ENCODE peak calls at places on chromosomes 4 and X, in nine cellular contexts. F is H1; D is trophoblast cell; C is right cardiac atrium; K is prostate gland; V is PC-3; H is CD4-positive, alpha-beta memory T cell; N is effector memory CD4-positive, alpha-beta T cell; A is CD8-positive, alpha-beta T cell. R is an unnamed sample.

GRCh38 chr4:71930459-71930858 is 101.3 kb upstream of the NPFFR2 start:
- DNase-seq in F (no peak), D (no peak), C (no peak), K (no peak), V (no peak), H (no peak), N (no peak), A (no peak), R (no peak)

GRCh38 chr4:112075129-112075753 is 70.0 kb upstream of the FAM241A start:
- DNase-seq in F (no peak), D (no peak), C (no peak), K (peak; percentile 12), V (peak; percentile 81), H (peak; percentile 37), N (no peak), A (no peak), R (peak; percentile 32)

GRCh38 chrX:40192196-40192595 is 94.4 kb upstream of the BCOR start:
- DNase-seq in F (no peak), D (no peak), C (no peak), K (no peak), V (no peak), H (no peak), N (no peak), A (no peak), R (no peak)

GRCh38 chrX:55135171-55135570 is 46.4 kb downstream of the PAGE2 start:
- DNase-seq in F (peak; percentile 39), D (no peak), C (peak; percentile 39), K (peak; percentile 12), V (peak; percentile 55), H (peak; percentile 11), N (no peak), A (peak; percentile 21), R (peak; percentile 4)

GRCh38 chrX:38282044-38282443 is 45.3 kb downstream of the RPGR start:
- DNase-seq in F (no peak), D (no peak), C (no peak), K (no peak), V (peak; percentile 7), H (no peak), N (no peak), A (no peak), R (no peak)

GRCh38 chr4:89797117-89797516 is 39.8 kb downstream of the SNCA start:
- DNase-seq in F (no peak), D (no peak), C (no peak), K (no peak), V (peak; percentile 21), H (no peak), N (no peak), A (no peak), R (peak; percentile 94)

GRCh38 chr4:56570041-56570440 is 64.5 kb downstream of the ARL9 start:
- DNase-seq in F (no peak), D (peak; percentile 26), C (no peak), K (no peak), V (peak; percentile 46), H (no peak), N (no peak), A (no peak), R (peak; percentile 79)

GRCh38 chrX:153828308-153828707 is 2.0 kb downstream of the PDZD4 start:
- DNase-seq in F (no peak), D (no peak), C (no peak), K (no peak), V (no peak), H (no peak), N (no peak), A (no peak), R (no peak)

GRCh38 chr4:29278580-29278979 is 1441.6 kb upstream of the PCDH7 start:
- DNase-seq in F (no peak), D (no peak), C (no peak), K (no peak), V (peak; percentile 68), H (no peak), N (no peak), A (no peak), R (peak; percentile 44)

GRCh38 chrX:11968470-11968869 is 169.8 kb upstream of the FRMPD4 start:
- DNase-seq in F (no peak), D (peak; percentile 75), C (no peak), K (no peak), V (peak; percentile 81), H (no peak), N (no peak), A (no peak), R (peak; percentile 65)

GRCh38 chrX:17038277-17038676 is 91.8 kb downstream of the REPS2 start:
- DNase-seq in F (no peak), D (no peak), C (no peak), K (no peak), V (no peak), H (no peak), N (no peak), A (no peak), R (no peak)

GRCh38 chr4:1243451-1244080 is 5.4 kb downstream of the CTBP1 start:
- DNase-seq in F (peak; percentile 42), D (no peak), C (peak; percentile 37), K (no peak), V (no peak), H (no peak), N (no peak), A (no peak), R (no peak)

GRCh38 chrX:101208152-101208905 is 11.3 kb upstream of the DRP2 start:
- DNase-seq in F (no peak), D (no peak), C (no peak), K (no peak), V (no peak), H (no peak), N (no peak), A (no peak), R (peak; percentile 82)

GRCh38 chrX:39519213-39519544 is 578.6 kb downstream of the BCOR start:
- DNase-seq in F (no peak), D (no peak), C (peak; percentile 57), K (peak; percentile 36), V (peak; percentile 2), H (no peak), N (no peak), A (no peak), R (peak; percentile 20)

GRCh38 chr4:184598753-184599491 is 50.3 kb downstream of the CASP3 start:
- DNase-seq in F (no peak), D (no peak), C (no peak), K (no peak), V (no peak), H (no peak), N (no peak), A (no peak), R (no peak)

GRCh38 chr4:15400911-15401671 is 26.7 kb upstream of the C1QTNF7 start:
- DNase-seq in F (no peak), D (peak; percentile 75), C (peak; percentile 74), K (peak; percentile 30), V (peak; percentile 41), H (peak; percentile 20), N (no peak), A (peak; percentile 33), R (peak; percentile 71)

GRCh38 chr4:185179488-185179887 is 24.3 kb downstream of the CFAP97 start:
- DNase-seq in F (no peak), D (no peak), C (no peak), K (no peak), V (no peak), H (no peak), N (no peak), A (no peak), R (no peak)

GRCh38 chr4:97150966-97151365 is 992.3 kb downstream of the STPG2 start:
- DNase-seq in F (no peak), D (no peak), C (no peak), K (no peak), V (peak; percentile 68), H (no peak), N (no peak), A (no peak), R (no peak)

GRCh38 chr4:80237992-80238391 is 28.5 kb upstream of the FGF5 start:
- DNase-seq in F (no peak), D (no peak), C (no peak), K (no peak), V (peak; percentile 75), H (no peak), N (no peak), A (no peak), R (peak; percentile 97)
- H3K4me1 ChIP-seq in F (no peaks in the 10 kb centered on the region), D (no peaks in the 10 kb centered on the region), C (no peaks in the 10 kb centered on the region), K (no peaks in the 10 kb centered on the region), V (peaks cover 56% of the 10 kb centered on the region), H (no peaks in the 10 kb centered on the region), N (no peaks in the 10 kb centered on the region), A (no peaks in the 10 kb centered on the region), R (peaks cover 53% of the 10 kb centered on the region)

GRCh38 chr4:102824398-102824797 is 3.0 kb downstream of the UBE2D3 start:
- DNase-seq in F (no peak), D (no peak), C (no peak), K (no peak), V (no peak), H (no peak), N (no peak), A (no peak), R (no peak)
- H3K4me1 ChIP-seq in F (peaks cover 3% of the 10 kb centered on the region), D (peaks cover 4% of the 10 kb centered on the region), C (no peaks in the 10 kb centered on the region), K (no peaks in the 10 kb centered on the region), V (peaks cover 30% of the 10 kb centered on the region), H (peaks cover 69% of the 10 kb centered on the region), N (peaks cover 19% of the 10 kb centered on the region), A (peaks cover 63% of the 10 kb centered on the region), R (peaks cover 41% of the 10 kb centered on the region)

DNA sequence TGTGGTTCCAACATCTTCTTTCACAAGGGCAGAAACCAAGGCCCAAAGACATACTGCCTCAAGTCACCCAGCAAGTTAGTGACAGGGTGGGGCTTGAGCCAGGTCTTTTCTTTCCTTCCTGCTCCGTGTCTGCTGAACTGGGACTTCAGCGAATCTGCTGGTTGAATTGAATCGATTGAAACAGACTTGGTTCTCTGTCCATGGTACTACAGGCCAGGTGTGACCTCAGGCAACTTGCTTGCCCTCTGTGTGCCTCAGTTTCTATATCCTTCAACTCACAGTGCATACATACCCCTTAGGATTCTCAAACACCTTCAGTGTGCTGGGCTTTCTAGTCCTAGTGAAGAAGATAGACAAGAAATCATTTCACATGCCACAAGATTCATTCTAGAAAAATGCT is 2.0 kb upstream of the ABLIM2 start:
- DNase-seq in F (no peak), D (no peak), C (no peak), K (no peak), V (no peak), H (no peak), N (no peak), A (no peak), R (no peak)
- H3K4me1 ChIP-seq in F (no peaks in the 10 kb centered on the region), D (peaks cover 12% of the 10 kb centered on the region), C (no peaks in the 10 kb centered on the region), K (peaks cover 10% of the 10 kb centered on the region), V (no peaks in the 10 kb centered on the region), H (peaks cover 15% of the 10 kb centered on the region), N (peaks cover 15% of the 10 kb centered on the region), A (peaks cover 18% of the 10 kb centered on the region), R (peaks cover 4% of the 10 kb centered on the region)

GRCh38 chrX:13080128-13080795 is 35.8 kb upstream of the FAM9C start:
- DNase-seq in F (no peak), D (no peak), C (no peak), K (no peak), V (no peak), H (no peak), N (no peak), A (no peak), R (no peak)

GRCh38 chrX:13077168-13077567 is 32.7 kb upstream of the FAM9C start:
- DNase-seq in F (no peak), D (no peak), C (no peak), K (no peak), V (peak; percentile 56), H (no peak), N (peak; percentile 7), A (no peak), R (no peak)

GRCh38 chrX:13076176-13076956 is 31.9 kb upstream of the FAM9C start:
- DNase-seq in F (no peak), D (no peak), C (no peak), K (no peak), V (peak; percentile 52), H (no peak), N (no peak), A (no peak), R (peak; percentile 51)

GRCh38 chrX:13081385-13082285 is 37.2 kb upstream of the FAM9C start:
- DNase-seq in F (no peak), D (no peak), C (no peak), K (no peak), V (no peak), H (peak; percentile 36), N (no peak), A (no peak), R (no peak)

GRCh38 chrX:13078739-13079444 is 34.5 kb upstream of the FAM9C start:
- DNase-seq in F (no peak), D (no peak), C (peak; percentile 64), K (peak; percentile 4), V (no peak), H (no peak), N (no peak), A (no peak), R (peak; percentile 76)
- H3K4me1 ChIP-seq in F (no peaks in the 10 kb centered on the region), D (no peaks in the 10 kb centered on the region), C (peaks cover 3% of the 10 kb centered on the region), K (no peaks in the 10 kb centered on the region), V (peaks cover 16% of the 10 kb centered on the region), H (peaks cover 100% of the 10 kb centered on the region), N (peaks cover 35% of the 10 kb centered on the region), A (peaks cover 99% of the 10 kb centered on the region), R (peaks cover 4% of the 10 kb centered on the region)

R was measured in astrocyte.